ENCODE peak calls at places on chromosomes 6 and 20, in five cellular contexts. One of them, this sample, is unnamed.

GRCh38 chr6:126787635-126788034 is 330.8 kb upstream of the RSPO3 start:
- DNase-seq in Right ventricle myocardium inferior: no peak
- DNase-seq in left ventricle myocardium inferior: no peak
- DNase-seq in ovary: no peak
- DNase-seq in upper lobe of left lung: no peak
- DNase-seq in this sample: no peak

GRCh38 chr20:3716195-3716834 is 3.9 kb upstream of the SIGLEC1 start:
- DNase-seq in upper lobe of left lung: no peak
- DNase-seq in Right ventricle myocardium inferior: no peak
- DNase-seq in ovary: peak; percentile 56
- DNase-seq in left ventricle myocardium inferior: no peak
- DNase-seq in this sample: no peak

GRCh38 chr20:62838511-62838910 is 21.7 kb downstream of the COL9A3 start:
- DNase-seq in Right ventricle myocardium inferior: peak; percentile 13
- DNase-seq in ovary: no peak
- DNase-seq in left ventricle myocardium inferior: no peak
- DNase-seq in upper lobe of left lung: no peak
- DNase-seq in this sample: no peak

GRCh38 chr6:157670466-157671186 is 152.4 kb upstream of the SNX9 start:
- DNase-seq in ovary: peak; percentile 59
- DNase-seq in upper lobe of left lung: no peak
- DNase-seq in Right ventricle myocardium inferior: no peak
- DNase-seq in left ventricle myocardium inferior: peak; percentile 51
- DNase-seq in this sample: no peak

GRCh38 chr6:74991573-74992332 is 214.1 kb downstream of the COL12A1 start:
- DNase-seq in upper lobe of left lung: no peak
- DNase-seq in left ventricle myocardium inferior: no peak
- DNase-seq in ovary: no peak
- DNase-seq in Right ventricle myocardium inferior: no peak
- DNase-seq in this sample: no peak

GRCh38 chr6:18997375-18997826 is 610.3 kb downstream of the RNF144B start:
- DNase-seq in Right ventricle myocardium inferior: no peak
- DNase-seq in upper lobe of left lung: no peak
- DNase-seq in left ventricle myocardium inferior: no peak
- DNase-seq in ovary: no peak
- DNase-seq in this sample: peak; percentile 14

GRCh38 chr6:53484409-53485280 is 60.3 kb downstream of the GCLC start:
- DNase-seq in ovary: peak; percentile 67
- DNase-seq in upper lobe of left lung: no peak
- DNase-seq in Right ventricle myocardium inferior: no peak
- DNase-seq in left ventricle myocardium inferior: no peak
- DNase-seq in this sample: peak; percentile 72

GRCh38 chr20:37986873-37987601 is 46.2 kb downstream of the TTI1 start:
- DNase-seq in upper lobe of left lung: no peak
- DNase-seq in ovary: no peak
- DNase-seq in Right ventricle myocardium inferior: peak; percentile 77
- DNase-seq in left ventricle myocardium inferior: peak; percentile 81
- DNase-seq in this sample: no peak

GRCh38 chr20:43563429-43563828 is 4.6 kb downstream of the SGK2 start:
- DNase-seq in Right ventricle myocardium inferior: no peak
- DNase-seq in left ventricle myocardium inferior: no peak
- DNase-seq in upper lobe of left lung: no peak
- DNase-seq in ovary: no peak
- DNase-seq in this sample: no peak

GRCh38 chr6:115468272-115469005 is 592.3 kb downstream of the FRK start:
- DNase-seq in Right ventricle myocardium inferior: no peak
- DNase-seq in upper lobe of left lung: no peak
- DNase-seq in left ventricle myocardium inferior: no peak
- DNase-seq in ovary: no peak
- DNase-seq in this sample: no peak

GRCh38 chr20:3874194-3874824 is 14.9 kb upstream of the PANK2 start:
- DNase-seq in ovary: no peak
- DNase-seq in left ventricle myocardium inferior: no peak
- DNase-seq in Right ventricle myocardium inferior: no peak
- DNase-seq in upper lobe of left lung: no peak
- DNase-seq in this sample: no peak

GRCh38 chr6:26550250-26550993 is 12.3 kb downstream of the HMGN4 start:
- DNase-seq in upper lobe of left lung: peak; percentile 93
- DNase-seq in ovary: peak; percentile 69
- DNase-seq in Right ventricle myocardium inferior: peak; percentile 83
- DNase-seq in left ventricle myocardium inferior: peak; percentile 56
- DNase-seq in this sample: no peak

GRCh38 chr6:151341481-151342195 is 49.7 kb downstream of the ZBTB2 start:
- DNase-seq in Right ventricle myocardium inferior: no peak
- DNase-seq in ovary: no peak
- DNase-seq in left ventricle myocardium inferior: no peak
- DNase-seq in upper lobe of left lung: peak; percentile 83
- DNase-seq in this sample: no peak

GRCh38 chr6:90468080-90468479 is 118.8 kb downstream of the MAP3K7 start:
- DNase-seq in Right ventricle myocardium inferior: no peak
- DNase-seq in ovary: no peak
- DNase-seq in upper lobe of left lung: no peak
- DNase-seq in left ventricle myocardium inferior: no peak
- DNase-seq in this sample: no peak

GRCh38 chr20:8633366-8633765 is 435.5 kb upstream of the PLCB4 start:
- DNase-seq in ovary: no peak
- DNase-seq in left ventricle myocardium inferior: no peak
- DNase-seq in upper lobe of left lung: no peak
- DNase-seq in Right ventricle myocardium inferior: no peak
- DNase-seq in this sample: no peak

GRCh38 chr20:10961651-10962288 is 288.0 kb upstream of the JAG1 start:
- DNase-seq in left ventricle myocardium inferior: no peak
- DNase-seq in ovary: no peak
- DNase-seq in upper lobe of left lung: no peak
- DNase-seq in Right ventricle myocardium inferior: no peak
- DNase-seq in this sample: no peak

GRCh38 chr6:98116513-98116912 is 717.9 kb upstream of the POU3F2 start:
- DNase-seq in left ventricle myocardium inferior: no peak
- DNase-seq in upper lobe of left lung: peak; percentile 38
- DNase-seq in ovary: no peak
- DNase-seq in Right ventricle myocardium inferior: no peak
- DNase-seq in this sample: no peak

GRCh38 chr6:52787917-52788316 is 15.7 kb downstream of the GSTA1 start:
- DNase-seq in Right ventricle myocardium inferior: no peak
- DNase-seq in upper lobe of left lung: no peak
- DNase-seq in left ventricle myocardium inferior: no peak
- DNase-seq in ovary: no peak
- DNase-seq in this sample: no peak

GRCh38 chr6:152746172-152746553 is 4.4 kb upstream of the VIP start:
- DNase-seq in upper lobe of left lung: no peak
- DNase-seq in Right ventricle myocardium inferior: no peak
- DNase-seq in left ventricle myocardium inferior: no peak
- DNase-seq in ovary: no peak
- DNase-seq in this sample: no peak

GRCh38 chr20:49510562-49511117 is 28.2 kb upstream of the KCNB1 start:
- DNase-seq in ovary: peak; percentile 65
- DNase-seq in Right ventricle myocardium inferior: peak; percentile 70
- DNase-seq in upper lobe of left lung: peak; percentile 46
- DNase-seq in left ventricle myocardium inferior: peak; percentile 73
- DNase-seq in this sample: no peak

GRCh38 chr6:20640181-20640580 is 105.9 kb downstream of the CDKAL1 start:
- DNase-seq in Right ventricle myocardium inferior: no peak
- DNase-seq in upper lobe of left lung: no peak
- DNase-seq in left ventricle myocardium inferior: no peak
- DNase-seq in ovary: no peak
- DNase-seq in this sample: no peak

GRCh38 chr6:13673825-13674444 is 37.7 kb downstream of the RANBP9 start:
- DNase-seq in upper lobe of left lung: no peak
- DNase-seq in left ventricle myocardium inferior: no peak
- DNase-seq in ovary: no peak
- DNase-seq in Right ventricle myocardium inferior: no peak
- DNase-seq in this sample: no peak

GRCh38 chr6:77633471-77633870 is 19.4 kb upstream of the MEI4 start:
- DNase-seq in left ventricle myocardium inferior: no peak
- DNase-seq in upper lobe of left lung: no peak
- DNase-seq in ovary: no peak
- DNase-seq in Right ventricle myocardium inferior: no peak
- DNase-seq in this sample: no peak

GRCh38 chr6:41040101-41040910 is 1.3 kb upstream of the UNC5CL start:
- DNase-seq in left ventricle myocardium inferior: no peak
- DNase-seq in Right ventricle myocardium inferior: no peak
- DNase-seq in upper lobe of left lung: no peak
- DNase-seq in ovary: no peak
- DNase-seq in this sample: no peak

GRCh38 chr20:49293122-49293521 is 15.3 kb upstream of the ZNFX1 start:
- DNase-seq in ovary: no peak
- DNase-seq in upper lobe of left lung: no peak
- DNase-seq in left ventricle myocardium inferior: no peak
- DNase-seq in Right ventricle myocardium inferior: no peak
- DNase-seq in this sample: no peak

GRCh38 chr6:124659427-124659826 is 302.8 kb upstream of the RNF217 start:
- DNase-seq in upper lobe of left lung: no peak
- DNase-seq in ovary: no peak
- DNase-seq in Right ventricle myocardium inferior: no peak
- DNase-seq in left ventricle myocardium inferior: no peak
- DNase-seq in this sample: no peak

GRCh38 chr6:90525421-90525820 is 61.5 kb downstream of the MAP3K7 start:
- DNase-seq in left ventricle myocardium inferior: no peak
- DNase-seq in upper lobe of left lung: no peak
- DNase-seq in Right ventricle myocardium inferior: peak; percentile 22
- DNase-seq in ovary: no peak
- DNase-seq in this sample: no peak

GRCh38 chr6:9039258-9039657 is 603.9 kb upstream of the SLC35B3 start:
- DNase-seq in ovary: no peak
- DNase-seq in upper lobe of left lung: no peak
- DNase-seq in Right ventricle myocardium inferior: no peak
- DNase-seq in left ventricle myocardium inferior: no peak
- DNase-seq in this sample: no peak

GRCh38 chr6:52588710-52589091 is 11.8 kb upstream of the TRAM2 start:
- DNase-seq in left ventricle myocardium inferior: no peak
- DNase-seq in upper lobe of left lung: no peak
- DNase-seq in Right ventricle myocardium inferior: no peak
- DNase-seq in ovary: no peak
- DNase-seq in this sample: no peak

GRCh38 chr6:168715643-168716481 is 274.9 kb downstream of the SMOC2 start:
- DNase-seq in upper lobe of left lung: no peak
- DNase-seq in left ventricle myocardium inferior: no peak
- DNase-seq in Right ventricle myocardium inferior: no peak
- DNase-seq in ovary: no peak
- DNase-seq in this sample: no peak

GRCh38 chr20:52494244-52494643 is 302.7 kb upstream of the ZFP64 start:
- DNase-seq in upper lobe of left lung: no peak
- DNase-seq in Right ventricle myocardium inferior: no peak
- DNase-seq in ovary: no peak
- DNase-seq in left ventricle myocardium inferior: no peak
- DNase-seq in this sample: no peak

GRCh38 chr6:28399370-28400121 is at the start of gene ZSCAN12:
- DNase-seq in upper lobe of left lung: peak; percentile 96
- DNase-seq in left ventricle myocardium inferior: peak; percentile 77
- DNase-seq in Right ventricle myocardium inferior: peak; percentile 89
- DNase-seq in ovary: peak; percentile 85
- DNase-seq in this sample: no peak

GRCh38 chr20:56691325-56691990 is 62.4 kb downstream of the TFAP2C start:
- DNase-seq in left ventricle myocardium inferior: no peak
- DNase-seq in upper lobe of left lung: no peak
- DNase-seq in ovary: no peak
- DNase-seq in Right ventricle myocardium inferior: no peak
- DNase-seq in this sample: no peak

GRCh38 chr6:170130201-170130621 is 160.7 kb downstream of the DLL1 start:
- DNase-seq in ovary: no peak
- DNase-seq in Right ventricle myocardium inferior: no peak
- DNase-seq in upper lobe of left lung: no peak
- DNase-seq in left ventricle myocardium inferior: peak; percentile 48
- DNase-seq in this sample: no peak

GRCh38 chr20:56710577-56711465 is 81.7 kb downstream of the TFAP2C start:
- DNase-seq in upper lobe of left lung: no peak
- DNase-seq in Right ventricle myocardium inferior: no peak
- DNase-seq in ovary: no peak
- DNase-seq in left ventricle myocardium inferior: no peak
- DNase-seq in this sample: no peak

GRCh38 chr6:38187688-38188590 is 368.4 kb downstream of the ZFAND3 start:
- DNase-seq in left ventricle myocardium inferior: no peak
- DNase-seq in Right ventricle myocardium inferior: no peak
- DNase-seq in ovary: no peak
- DNase-seq in upper lobe of left lung: no peak
- DNase-seq in this sample: no peak

GRCh38 chr20:34977365-34978091 is 21.9 kb downstream of the MYH7B start:
- DNase-seq in Right ventricle myocardium inferior: no peak
- DNase-seq in upper lobe of left lung: no peak
- DNase-seq in left ventricle myocardium inferior: peak; percentile 80
- DNase-seq in ovary: no peak
- DNase-seq in this sample: no peak

GRCh38 chr20:31788578-31788977 is 30.6 kb upstream of the MYLK2 start:
- DNase-seq in Right ventricle myocardium inferior: no peak
- DNase-seq in left ventricle myocardium inferior: no peak
- DNase-seq in ovary: no peak
- DNase-seq in upper lobe of left lung: no peak
- DNase-seq in this sample: no peak